ENCODE peak calls at places on chromosome X, in eight cellular contexts. I is fibroblast of mammary gland, X is fibroblast of the aortic adventitia, V is AG09309, K is left lung, Y is brain microvascular endothelial cell, P is adrenal gland, S is NB4. L is an unnamed sample.

GRCh38 chrX:110002300-110003166 is at the start of gene TMEM164:
- DNase-seq in I (peak), X (peak), V (peak), K (peak), Y (peak), P (peak), S (peak), L (peak)

GRCh38 chrX:9789555-9789954 is 3.3 kb downstream of the SHROOM2 start:
- DNase-seq in I (no peak), X (no peak), V (no peak), K (no peak), Y (no peak), P (no peak), S (no peak), L (no peak)

GRCh38 chrX:50996930-50997329 is 86.4 kb downstream of the BMP15 start:
- DNase-seq in I (no peak), X (no peak), V (no peak), K (no peak), Y (no peak), P (no peak), S (no peak), L (no peak)

GRCh38 chrX:79630033-79631009 is 263.2 kb upstream of the ITM2A start:
- DNase-seq in I (no peak), X (no peak), V (no peak), K (no peak), Y (no peak), P (no peak), S (no peak), L (no peak)

GRCh38 chrX:111719426-111720210 is 38.6 kb downstream of the ALG13 start:
- DNase-seq in I (peak), X (peak), V (no peak), K (no peak), Y (peak), P (no peak), S (peak), L (no peak)

GRCh38 chrX:109966246-109966645 is 36.7 kb upstream of the TMEM164 start:
- DNase-seq in I (peak), X (peak), V (no peak), K (no peak), Y (no peak), P (no peak), S (no peak), L (no peak)

GRCh38 chrX:65196758-65197371 is 220.6 kb upstream of the ZC4H2 start:
- DNase-seq in I (no peak), X (no peak), V (no peak), K (no peak), Y (no peak), P (no peak), S (no peak), L (no peak)

GRCh38 chrX:47458528-47458927 is 24.5 kb downstream of the ZNF41 start:
- DNase-seq in I (no peak), X (no peak), V (no peak), K (no peak), Y (no peak), P (no peak), S (peak), L (no peak)

GRCh38 chrX:52271212-52271611 is 86.5 kb downstream of the MAGED4 start:
- DNase-seq in I (peak), X (peak), V (no peak), K (no peak), Y (no peak), P (no peak), S (peak), L (no peak)

GRCh38 chrX:105098201-105098600 is 122.3 kb downstream of the TEX13A start:
- DNase-seq in I (peak), X (no peak), V (no peak), K (no peak), Y (no peak), P (no peak), S (no peak), L (no peak)

GRCh38 chrX:1323315-1323714 is 13.3 kb upstream of the IL3RA start:
- DNase-seq in I (no peak), X (no peak), V (no peak), K (peak), Y (peak), P (peak), S (peak), L (no peak)

GRCh38 chrX:109077788-109078187 is 341.4 kb upstream of the IRS4 start:
- DNase-seq in I (no peak), X (no peak), V (no peak), K (no peak), Y (no peak), P (no peak), S (no peak), L (no peak)

GRCh38 chrX:150007356-150007755 is 69.1 kb upstream of the EOLA2 start:
- DNase-seq in I (no peak), X (peak), V (no peak), K (no peak), Y (no peak), P (no peak), S (no peak), L (no peak)

GRCh38 chrX:131944936-131945902 is 77.9 kb upstream of the STK26 start:
- DNase-seq in I (no peak), X (no peak), V (no peak), K (no peak), Y (no peak), P (no peak), S (no peak), L (no peak)

GRCh38 chrX:139538907-139539593 is 8.5 kb downstream of the F9 start:
- DNase-seq in I (no peak), X (no peak), V (no peak), K (no peak), Y (no peak), P (no peak), S (no peak), L (no peak)

GRCh38 chrX:109926118-109926517 is 76.8 kb upstream of the TMEM164 start:
- DNase-seq in I (no peak), X (no peak), V (no peak), K (no peak), Y (no peak), P (no peak), S (no peak), L (no peak)

GRCh38 chrX:70039758-70040157 is 10.0 kb downstream of the AWAT2 start:
- DNase-seq in I (no peak), X (no peak), V (no peak), K (no peak), Y (no peak), P (no peak), S (no peak), L (no peak)

GRCh38 chrX:15129412-15129811 is 140.5 kb downstream of the ASB9 start:
- DNase-seq in I (no peak), X (no peak), V (no peak), K (no peak), Y (no peak), P (no peak), S (no peak), L (no peak)

GRCh38 chrX:154396948-154397887 is 959 bp upstream of the RPL10 start:
- DNase-seq in I (peak), X (peak), V (no peak), K (peak), Y (no peak), P (peak), S (peak), L (no peak)

GRCh38 chrX:49029876-49030275 is 13.3 kb downstream of the TFE3 start:
- DNase-seq in I (no peak), X (no peak), V (no peak), K (no peak), Y (no peak), P (no peak), S (no peak), L (no peak)

GRCh38 chrX:147779173-147779572 is 132.5 kb upstream of the FMR1 start:
- DNase-seq in I (no peak), X (no peak), V (no peak), K (no peak), Y (no peak), P (no peak), S (no peak), L (no peak)

GRCh38 chrX:106300239-106300638 is 132.1 kb downstream of the PWWP3B start:
- DNase-seq in I (peak), X (no peak), V (no peak), K (no peak), Y (no peak), P (no peak), S (no peak), L (peak)

GRCh38 chrX:109590176-109590575 is 34.8 kb downstream of the KCNE5 start:
- DNase-seq in I (no peak), X (no peak), V (no peak), K (no peak), Y (no peak), P (no peak), S (no peak), L (no peak)

GRCh38 chrX:69070949-69071650 is 94.2 kb downstream of the PJA1 start:
- DNase-seq in I (no peak), X (peak), V (no peak), K (no peak), Y (no peak), P (peak), S (no peak), L (no peak)

GRCh38 chrX:22220941-22221340 is 51.8 kb upstream of the CBLL2 start:
- DNase-seq in I (peak), X (peak), V (no peak), K (no peak), Y (peak), P (no peak), S (no peak), L (no peak)

GRCh38 chrX:49203536-49203935 is 3.5 kb upstream of the SYP start:
- DNase-seq in I (no peak), X (no peak), V (no peak), K (no peak), Y (no peak), P (no peak), S (no peak), L (no peak)

GRCh38 chrX:137430984-137431475 is 134.9 kb upstream of the ZIC3 start:
- DNase-seq in I (no peak), X (no peak), V (no peak), K (no peak), Y (no peak), P (no peak), S (no peak), L (no peak)

GRCh38 chrX:4572652-4573051 is 859.2 kb upstream of the PRKX start:
- DNase-seq in I (no peak), X (no peak), V (no peak), K (no peak), Y (no peak), P (no peak), S (no peak), L (no peak)

GRCh38 chrX:115318139-115318538 is 28.6 kb downstream of the LUZP4 start:
- DNase-seq in I (no peak), X (no peak), V (no peak), K (no peak), Y (no peak), P (no peak), S (no peak), L (no peak)
- H3K4me3 ChIP-seq in I (no peak), X (no peak), V (no peak), K (no peak), Y (no peak), P (no peak), S (no peak), L (no peak)

GRCh38 chrX:54030329-54030728 is 13.9 kb downstream of the PHF8 start:
- DNase-seq in I (no peak), X (no peak), V (no peak), K (no peak), Y (no peak), P (no peak), S (no peak), L (no peak)

GRCh38 chrX:54024350-54024749 is 19.9 kb downstream of the PHF8 start:
- DNase-seq in I (no peak), X (no peak), V (no peak), K (no peak), Y (no peak), P (no peak), S (no peak), L (no peak)

GRCh38 chrX:54029543-54030143 is 14.6 kb downstream of the PHF8 start:
- DNase-seq in I (no peak), X (no peak), V (no peak), K (no peak), Y (no peak), P (no peak), S (no peak), L (no peak)
- TF ChIP-seq CTCF in I (no peak), X (no peak), V (no peak), K (no peak), Y (no peak), P (no peak), S (no peak), L (no peak)

GRCh38 chrX:32421266-32421665 is 790.1 kb downstream of the DMD start:
- DNase-seq in I (no peak), X (no peak), V (no peak), K (no peak), Y (no peak), P (no peak), S (no peak), L (no peak)
- H3K4me3 ChIP-seq in I (no peak), X (no peak), V (no peak), K (no peak), Y (no peak), P (no peak), S (no peak), L (no peak)

GRCh38 chrX:7072856-7073255 is 74.7 kb upstream of the STS start:
- DNase-seq in I (no peak), X (no peak), V (no peak), K (no peak), Y (no peak), P (no peak), S (no peak), L (no peak)

GRCh38 chrX:7076245-7076661 is 71.3 kb upstream of the STS start:
- DNase-seq in I (no peak), X (no peak), V (no peak), K (no peak), Y (no peak), P (no peak), S (no peak), L (no peak)

GRCh38 chrX:7073336-7073735 is 74.2 kb upstream of the STS start:
- DNase-seq in I (no peak), X (no peak), V (no peak), K (no peak), Y (no peak), P (no peak), S (no peak), L (no peak)

GRCh38 chrX:7074908-7075204 is 72.7 kb upstream of the STS start:
- DNase-seq in I (no peak), X (no peak), V (no peak), K (no peak), Y (no peak), P (no peak), S (no peak), L (no peak)

DNA sequence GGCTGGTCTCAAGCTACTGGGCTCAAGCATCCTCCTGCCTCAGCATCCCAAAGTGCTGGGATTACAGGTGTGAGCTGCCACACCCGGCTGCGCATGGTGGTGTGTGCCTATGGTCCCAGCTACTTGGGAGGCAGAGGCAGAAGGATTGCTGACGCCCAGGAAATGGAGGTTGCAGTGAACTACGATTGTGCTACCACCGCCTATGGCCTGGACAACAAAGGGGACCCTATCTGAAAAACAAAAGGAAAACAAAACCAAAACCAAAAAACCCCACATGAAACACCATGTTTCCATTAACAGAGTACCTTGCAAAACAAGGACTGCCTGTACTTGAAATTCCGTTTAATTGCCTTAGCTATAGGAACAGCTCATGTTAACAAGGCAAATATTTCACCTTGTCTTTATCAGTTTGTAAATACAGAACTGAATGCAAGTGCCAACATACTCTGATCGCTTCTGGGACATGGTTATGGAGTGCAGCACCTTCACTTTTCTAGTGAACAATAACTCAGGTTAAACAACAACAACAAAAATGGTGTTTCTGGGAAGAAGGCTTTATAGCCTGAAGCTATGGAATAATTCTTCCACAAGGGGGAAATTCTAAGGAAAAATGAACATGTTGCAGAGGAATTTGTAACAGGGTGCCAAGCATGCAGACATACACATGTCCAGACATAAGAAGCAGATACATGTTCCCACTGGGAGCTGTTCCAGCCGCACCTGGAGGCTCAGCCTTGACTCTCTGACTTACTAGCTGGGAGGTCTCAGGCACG is 73.2 kb upstream of the STS start:
- DNase-seq in I (no peak), X (peak), V (no peak), K (no peak), Y (no peak), P (no peak), S (no peak), L (no peak)
- TF ChIP-seq CTCF in I (peak), X (peak), V (peak), K (no peak), Y (peak), P (no peak), S (no peak), L (peak)

GRCh38 chrX:72243472-72243871 is 4.6 kb upstream of the ERCC6L start:
- DNase-seq in I (peak), X (peak), V (no peak), K (no peak), Y (peak), P (no peak), S (no peak), L (peak)

GRCh38 chrX:72238721-72239475 is at the start of gene ERCC6L:
- DNase-seq in I (peak), X (peak), V (peak), K (peak), Y (peak), P (peak), S (peak), L (peak)

GRCh38 chrX:72240976-72241375 is 2.1 kb upstream of the ERCC6L start:
- DNase-seq in I (no peak), X (no peak), V (no peak), K (no peak), Y (no peak), P (no peak), S (no peak), L (no peak)

GRCh38 chrX:72236841-72237240 is 2.0 kb downstream of the ERCC6L start:
- DNase-seq in I (peak), X (no peak), V (no peak), K (no peak), Y (no peak), P (no peak), S (no peak), L (no peak)

DNA sequence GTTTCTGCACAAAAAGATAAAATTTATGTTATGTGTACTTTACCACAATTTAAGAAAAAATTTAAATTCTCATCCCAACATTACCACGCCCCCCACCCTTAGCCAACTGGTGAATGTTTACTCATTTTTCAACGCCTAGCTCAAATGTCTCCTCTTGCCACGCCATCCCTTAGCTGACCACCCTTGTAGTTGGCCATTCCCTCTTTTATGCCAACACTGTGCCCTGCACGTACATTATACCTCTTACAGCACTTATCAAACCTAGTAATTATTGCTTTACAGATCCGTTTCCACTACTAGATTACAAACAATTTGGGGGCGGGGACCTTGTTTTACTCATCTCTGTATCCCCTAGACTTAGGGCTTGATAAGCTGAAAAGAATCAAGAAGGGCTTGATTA is 644 bp downstream of the ERCC6L start:
- DNase-seq in I (no peak), X (no peak), V (no peak), K (no peak), Y (no peak), P (no peak), S (no peak), L (no peak)
- H3K4me3 ChIP-seq in I (peak), X (peak), V (peak), K (peak), Y (peak), P (no peak), S (peak), L (peak)

DNA sequence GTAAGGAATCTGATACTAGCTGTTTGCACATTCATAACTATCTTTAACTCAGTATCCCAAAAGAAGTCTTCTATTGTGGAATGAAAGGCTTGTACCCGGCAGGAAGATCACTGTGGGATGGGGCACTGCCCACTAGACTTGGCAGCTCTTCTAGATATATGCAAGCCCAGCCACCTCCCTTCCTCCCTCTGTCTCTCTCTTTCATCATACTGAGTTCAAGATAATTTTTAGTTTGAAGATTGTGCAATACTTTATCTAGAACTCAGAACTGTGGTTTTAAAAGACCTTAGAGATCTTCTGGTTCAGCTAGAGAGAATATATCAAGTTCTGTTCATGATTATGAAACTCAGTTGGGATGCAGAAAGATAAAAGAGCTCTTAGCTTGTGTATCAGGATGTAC is 22.5 kb upstream of the GPR34 start:
- DNase-seq in I (peak), X (peak), V (no peak), K (no peak), Y (no peak), P (no peak), S (peak), L (no peak)
- TF ChIP-seq CTCF in I (no peak), X (no peak), V (no peak), K (no peak), Y (no peak), P (no peak), S (no peak), L (no peak)

GRCh38 chrX:115147220-115147619 is 42.0 kb upstream of the RBMXL3 start:
- DNase-seq in I (peak), X (peak), V (no peak), K (no peak), Y (no peak), P (no peak), S (peak), L (no peak)
- H3K4me3 ChIP-seq in I (no peak), X (no peak), V (no peak), K (no peak), Y (no peak), P (no peak), S (no peak), L (no peak)